ENCODE peak calls at places on chromosomes 5 and 9, in four cellular contexts. H, C, A and N are unnamed samples.

GRCh38 chr5:120655828-120656435 is 191.8 kb downstream of the PRR16 start:
- DNase-seq in H (peak; percentile 40), C (peak; percentile 15), A (peak; percentile 18), N (no peak)

GRCh38 chr5:93665649-93666048 is 75.8 kb downstream of the POU5F2 start:
- DNase-seq in H (no peak), C (no peak), A (no peak), N (no peak)

GRCh38 chr9:136650648-136651047 is 12.1 kb upstream of the EGFL7 start:
- DNase-seq in H (no peak), C (no peak), A (no peak), N (no peak)

GRCh38 chr9:98504883-98505282 is 203.9 kb downstream of the GABBR2 start:
- DNase-seq in H (no peak), C (peak; percentile 57), A (no peak), N (no peak)

GRCh38 chr5:52856564-52856963 is 68.8 kb downstream of the ITGA1 start:
- DNase-seq in H (no peak), C (no peak), A (no peak), N (no peak)

GRCh38 chr9:120528834-120529233 is 51.1 kb downstream of the CDK5RAP2 start:
- DNase-seq in H (no peak), C (no peak), A (no peak), N (no peak)

GRCh38 chr5:101721543-101721942 is 574.5 kb downstream of the SLCO4C1 start:
- DNase-seq in H (no peak), C (no peak), A (no peak), N (no peak)

GRCh38 chr5:143352691-143353090 is 50.8 kb downstream of the NR3C1 start:
- DNase-seq in H (no peak), C (no peak), A (no peak), N (no peak)

GRCh38 chr5:169745441-169746146 is 108.5 kb downstream of the DOCK2 start:
- DNase-seq in H (no peak), C (peak; percentile 24), A (no peak), N (no peak)

GRCh38 chr9:75140261-75140660 is 51.9 kb downstream of the OSTF1 start:
- DNase-seq in H (no peak), C (no peak), A (no peak), N (no peak)

GRCh38 chr5:37837101-37838032 is 2.5 kb downstream of the GDNF start:
- DNase-seq in H (peak; percentile 18), C (peak; percentile 77), A (no peak), N (peak; percentile 38)

GRCh38 chr9:127778280-127779135 is at the start of gene SH2D3C:
- DNase-seq in H (no peak), C (peak; percentile 46), A (no peak), N (no peak)

GRCh38 chr5:179836225-179837019 is 15.7 kb downstream of the SQSTM1 start:
- DNase-seq in H (no peak), C (no peak), A (no peak), N (no peak)

GRCh38 chr5:169576181-169576598 is 7.4 kb upstream of the SPDL1 start:
- DNase-seq in H (no peak), C (no peak), A (no peak), N (no peak)

GRCh38 chr9:5832093-5832542 is 799 bp downstream of the ERMP1 start:
- DNase-seq in H (no peak), C (peak; percentile 19), A (peak; percentile 21), N (no peak)

GRCh38 chr9:134634667-134635230 is 6.9 kb upstream of the COL5A1 start:
- DNase-seq in H (no peak), C (no peak), A (no peak), N (no peak)

GRCh38 chr5:94027145-94027544 is 285.7 kb upstream of the POU5F2 start:
- DNase-seq in H (no peak), C (no peak), A (no peak), N (no peak)

DNA sequence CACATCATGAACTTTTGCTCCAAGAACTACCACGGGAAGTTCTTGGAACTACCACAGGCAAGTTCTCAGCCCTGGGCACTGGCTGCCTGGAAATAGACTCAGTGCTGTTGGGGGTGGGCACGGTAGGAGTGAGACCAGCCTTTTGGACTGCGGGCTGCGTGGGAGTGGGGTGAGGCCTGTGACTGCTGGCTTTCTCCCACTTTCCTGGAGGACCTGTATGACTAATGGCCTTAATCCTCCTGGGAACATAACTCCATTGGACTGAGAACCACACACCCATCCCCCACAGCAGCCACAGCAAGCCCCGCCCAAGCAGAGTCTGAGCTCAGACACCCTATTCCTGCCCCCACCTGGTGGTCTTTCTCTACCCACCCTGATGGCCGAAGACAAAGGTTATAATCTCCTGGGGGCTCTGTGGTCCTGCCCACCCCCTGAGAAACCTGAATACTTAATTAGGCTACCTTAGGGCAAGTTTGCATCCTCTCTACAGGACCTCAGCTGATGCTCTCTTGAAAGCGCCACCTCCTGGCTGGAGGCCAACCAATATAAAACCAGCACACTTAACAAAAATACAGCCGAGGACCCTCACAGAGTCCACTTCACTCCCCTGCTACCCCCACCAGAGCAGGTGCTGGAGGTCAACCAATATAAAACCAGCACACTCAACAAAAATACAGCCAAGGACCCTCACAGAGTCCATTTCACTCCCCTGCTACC is 112.6 kb downstream of the CACNA1B start:
- DNase-seq in H (no peak), C (no peak), A (no peak), N (no peak)
- TF ChIP-seq TCF7L2 in H (no peak), C (no peak), A (no peak), N (no peak)

GRCh38 chr5:139296862-139297326 is 3.4 kb downstream of the MATR3 start:
- DNase-seq in H (no peak), C (no peak), A (no peak), N (no peak)

GRCh38 chr5:139296198-139296597 is 2.7 kb downstream of the MATR3 start:
- DNase-seq in H (no peak), C (no peak), A (no peak), N (no peak)

GRCh38 chr5:139299477-139299876 is 5.9 kb downstream of the MATR3 start:
- DNase-seq in H (no peak), C (no peak), A (no peak), N (no peak)

GRCh38 chr5:139298242-139298641 is 4.7 kb downstream of the MATR3 start:
- DNase-seq in H (no peak), C (no peak), A (no peak), N (no peak)

GRCh38 chr5:139297439-139298133 is 4.0 kb downstream of the MATR3 start:
- DNase-seq in H (no peak), C (no peak), A (no peak), N (no peak)
- H3K4me1 ChIP-seq in H (peaks cover 53% of the 10 kb centered on the region), C (peaks cover 49% of the 10 kb centered on the region), A (peaks cover 69% of the 10 kb centered on the region), N (peaks cover 45% of the 10 kb centered on the region)

GRCh38 chr5:56170557-56170956 is 62.6 kb downstream of the ANKRD55 start:
- DNase-seq in H (no peak), C (no peak), A (no peak), N (no peak)
- TF ChIP-seq TCF7L2 in H (no peak), C (no peak), A (no peak), N (no peak)

GRCh38 chr5:154767537-154767936 is 12.4 kb downstream of the LARP1 start:
- DNase-seq in H (no peak), C (no peak), A (no peak), N (no peak)
- H3K4me1 ChIP-seq in H (peaks cover 17% of the 10 kb centered on the region), C (peaks cover 56% of the 10 kb centered on the region), A (peaks cover 82% of the 10 kb centered on the region), N (peaks cover 54% of the 10 kb centered on the region)

DNA sequence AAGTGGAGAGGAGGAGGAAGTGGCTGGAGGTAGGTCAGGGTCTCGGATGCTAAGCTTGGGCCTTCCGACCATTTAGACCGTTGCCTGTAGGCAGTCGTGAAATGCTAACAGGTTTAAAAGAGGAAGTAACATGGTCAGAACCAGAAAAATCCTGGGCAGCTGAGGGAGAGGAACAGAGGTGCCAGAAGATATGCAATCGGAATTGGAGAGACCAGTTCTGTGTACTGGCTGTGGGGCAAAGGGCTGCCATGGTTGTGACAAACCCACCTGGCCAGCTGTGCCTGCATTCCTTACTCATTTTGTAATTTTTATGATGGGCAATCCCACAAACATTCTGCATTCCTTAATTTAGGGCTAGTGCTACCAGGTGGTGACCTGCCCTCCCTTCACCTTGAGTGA is 37.3 kb downstream of the B4GALT1 start:
- DNase-seq in H (no peak), C (no peak), A (no peak), N (no peak)
- TF ChIP-seq TCF7L2 in H (no peak), C (no peak), A (no peak), N (no peak)

DNA sequence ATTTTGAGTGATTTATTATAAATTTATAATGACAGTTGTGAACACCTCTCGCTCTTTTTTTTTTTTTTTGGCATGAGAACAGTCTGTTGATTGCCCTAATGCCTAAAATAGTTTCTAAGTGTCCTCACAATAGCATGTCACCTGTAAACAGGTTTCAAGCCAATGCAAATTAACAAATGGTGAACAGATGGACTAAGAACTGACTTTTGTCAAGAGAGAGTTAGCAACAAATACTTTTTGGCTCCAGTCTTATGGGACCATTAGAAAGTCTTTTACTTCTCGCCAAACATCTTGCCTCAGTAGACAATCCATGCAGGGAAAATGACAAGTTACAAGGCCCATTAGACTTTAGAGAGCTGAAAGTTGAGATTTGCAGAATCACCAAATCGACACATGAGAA is 67.8 kb downstream of the MED27 start:
- DNase-seq in H (no peak), C (no peak), A (no peak), N (no peak)
- H3K4me1 ChIP-seq in H (peaks cover 18% of the 10 kb centered on the region), C (no peaks in the 10 kb centered on the region), A (peaks cover 24% of the 10 kb centered on the region), N (peaks cover 31% of the 10 kb centered on the region)

GRCh38 chr5:6443326-6443725 is 5.3 kb upstream of the UBE2QL1 start:
- DNase-seq in H (no peak), C (no peak), A (no peak), N (no peak)

GRCh38 chr5:6442333-6442732 is 6.3 kb upstream of the UBE2QL1 start:
- DNase-seq in H (no peak), C (no peak), A (no peak), N (no peak)

GRCh38 chr5:6435356-6435755 is 13.3 kb upstream of the UBE2QL1 start:
- DNase-seq in H (peak; percentile 19), C (peak; percentile 29), A (peak; percentile 19), N (no peak)

GRCh38 chr5:6436715-6437340 is 11.8 kb upstream of the UBE2QL1 start:
- DNase-seq in H (no peak), C (no peak), A (no peak), N (no peak)

DNA sequence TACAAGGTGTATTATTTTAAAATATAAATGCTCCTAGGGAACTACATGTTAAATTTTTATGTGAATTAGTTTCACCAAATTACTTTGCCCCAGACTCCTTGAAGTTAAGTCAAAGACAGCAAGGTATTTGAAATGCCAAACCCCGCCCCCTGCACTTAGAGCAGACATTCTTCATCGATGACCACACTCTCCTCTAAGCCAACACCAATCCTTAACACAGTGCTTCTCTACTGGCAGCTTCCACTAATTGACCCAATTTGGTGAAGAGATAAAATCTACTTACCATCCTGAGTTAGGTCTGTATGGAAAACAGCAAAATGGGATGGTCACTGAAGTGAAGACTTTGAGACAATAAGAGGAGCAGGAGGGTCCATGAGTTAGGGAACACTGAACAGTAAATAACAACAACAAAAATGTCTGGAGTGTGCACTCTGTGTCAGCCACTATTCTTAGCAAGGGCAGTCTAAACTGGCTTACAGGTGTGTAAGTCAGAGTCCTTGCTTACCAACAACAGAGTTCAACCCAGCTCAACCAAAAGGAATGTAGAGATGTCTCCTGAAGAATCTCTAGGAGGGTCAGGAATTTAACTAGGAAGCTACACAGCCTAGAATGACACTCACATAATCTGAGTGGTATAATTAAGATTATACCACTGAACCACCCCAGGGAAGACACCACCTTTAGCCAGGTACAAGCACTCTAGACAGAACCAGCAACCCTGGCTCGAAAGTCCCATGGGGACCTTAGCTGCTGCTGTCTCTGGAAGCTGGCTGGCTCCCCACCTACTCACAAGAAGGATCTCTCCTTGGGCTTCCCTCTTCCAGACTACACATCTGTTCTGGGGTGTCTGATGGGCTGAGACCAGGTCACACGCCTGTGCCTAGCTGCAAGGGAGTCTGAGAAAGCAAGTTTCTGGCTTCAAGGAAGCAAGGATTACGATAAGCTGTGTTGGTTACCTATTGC is 8.8 kb upstream of the UBE2QL1 start:
- DNase-seq in H (no peak), C (no peak), A (no peak), N (no peak)
- TF ChIP-seq TCF7L2 in H (no peak), C (no peak), A (no peak), N (no peak)